ENCODE peak calls at places on chromosomes 2 and 18, in four cellular contexts. X is cardiac muscle cell, Y is PC-9, R is transverse colon. N is an unnamed sample.

GRCh38 chr18:73646772-73647171 is 500.9 kb downstream of the FBXO15 start:
- DNase-seq in R (no peak), Y (no peak), X (peak; percentile 26), N (peak; percentile 98)

GRCh38 chr18:22342625-22343024 is 75.1 kb downstream of the CTAGE1 start:
- DNase-seq in X (peak; percentile 69), R (peak; percentile 73), Y (peak; percentile 72), N (no peak)

GRCh38 chr2:15874311-15874710 is 66.0 kb upstream of the MYCN start:
- DNase-seq in X (no peak), R (no peak), Y (no peak), N (no peak)

GRCh38 chr2:232761301-232761907 is 15.0 kb downstream of the KCNJ13 start:
- DNase-seq in X (peak; percentile 56), R (peak; percentile 23), Y (peak; percentile 47), N (peak; percentile 28)

GRCh38 chr2:212777020-212777491 is 238.5 kb upstream of the ERBB4 start:
- DNase-seq in Y (peak; percentile 15), X (peak; percentile 54), R (no peak), N (peak; percentile 53)

GRCh38 chr2:121502781-121503180 is 27.9 kb upstream of the RNU4ATAC start:
- DNase-seq in R (no peak), Y (no peak), X (no peak), N (no peak)

GRCh38 chr18:49486617-49486958 is 446 bp downstream of the C18orf32 start:
- DNase-seq in Y (no peak), X (no peak), R (no peak), N (no peak)

GRCh38 chr2:14960686-14961324 is 328.3 kb downstream of the LRATD1 start:
- DNase-seq in Y (no peak), X (no peak), R (no peak), N (peak; percentile 37)

GRCh38 chr18:3720818-3721545 is 271.0 kb downstream of the TGIF1 start:
- DNase-seq in R (no peak), Y (no peak), X (no peak), N (no peak)

GRCh38 chr2:42618972-42619371 is 50.5 kb downstream of the MTA3 start:
- DNase-seq in Y (no peak), R (no peak), X (peak; percentile 38), N (peak; percentile 53)

GRCh38 chr2:8409461-8410260 is 272.2 kb upstream of the ID2 start:
- DNase-seq in Y (no peak), R (no peak), X (peak; percentile 30), N (no peak)
- H3K4me1 ChIP-seq in Y (no peaks in the 10 kb centered on the region), R (peaks cover 37% of the 10 kb centered on the region), X (peaks cover 9% of the 10 kb centered on the region), N (no peaks in the 10 kb centered on the region)

GRCh38 chr2:196247114-196247978 is 76.0 kb upstream of the STK17B start:
- DNase-seq in X (no peak), R (no peak), Y (no peak), N (no peak)

GRCh38 chr2:196244966-196245365 is 73.6 kb upstream of the STK17B start:
- DNase-seq in R (no peak), Y (no peak), X (peak; percentile 24), N (peak; percentile 65)

GRCh38 chr2:196245746-196246145 is 74.4 kb upstream of the STK17B start:
- DNase-seq in Y (no peak), X (no peak), R (no peak), N (no peak)

GRCh38 chr2:196242131-196242620 is 70.8 kb upstream of the STK17B start:
- DNase-seq in R (no peak), Y (no peak), X (peak; percentile 25), N (peak; percentile 87)

GRCh38 chr2:196244516-196244915 is 73.1 kb upstream of the STK17B start:
- DNase-seq in X (no peak), Y (no peak), R (no peak), N (no peak)
- H3K27ac ChIP-seq in X (no peak overlapping the region), Y (no peak overlapping the region), R (no peak overlapping the region), N (peak overlapping the region; percentile 37)

GRCh38 chr2:145597011-145597410 is 1077.1 kb upstream of the ZEB2 start:
- DNase-seq in R (no peak), Y (no peak), X (peak; percentile 5), N (no peak)
- H3K4me1 ChIP-seq in R (no peaks in the 10 kb centered on the region), Y (peaks cover 17% of the 10 kb centered on the region), X (no peaks in the 10 kb centered on the region), N (no peaks in the 10 kb centered on the region)

GRCh38 chr2:171330155-171330956 is 103.4 kb downstream of the METTL8 start:
- DNase-seq in R (no peak), Y (no peak), X (no peak), N (no peak)
- H3K27ac ChIP-seq in R (no peak overlapping the region), Y (no peak overlapping the region), X (no peak overlapping the region), N (no peak overlapping the region)

GRCh38 chr2:55019547-55020258 is 30.5 kb downstream of the RTN4 start:
- DNase-seq in Y (no peak), X (peak; percentile 37), R (no peak), N (peak; percentile 59)
- H3K4me1 ChIP-seq in Y (peaks cover 72% of the 10 kb centered on the region), X (no peaks in the 10 kb centered on the region), R (peaks cover 34% of the 10 kb centered on the region), N (peaks cover 40% of the 10 kb centered on the region)

DNA sequence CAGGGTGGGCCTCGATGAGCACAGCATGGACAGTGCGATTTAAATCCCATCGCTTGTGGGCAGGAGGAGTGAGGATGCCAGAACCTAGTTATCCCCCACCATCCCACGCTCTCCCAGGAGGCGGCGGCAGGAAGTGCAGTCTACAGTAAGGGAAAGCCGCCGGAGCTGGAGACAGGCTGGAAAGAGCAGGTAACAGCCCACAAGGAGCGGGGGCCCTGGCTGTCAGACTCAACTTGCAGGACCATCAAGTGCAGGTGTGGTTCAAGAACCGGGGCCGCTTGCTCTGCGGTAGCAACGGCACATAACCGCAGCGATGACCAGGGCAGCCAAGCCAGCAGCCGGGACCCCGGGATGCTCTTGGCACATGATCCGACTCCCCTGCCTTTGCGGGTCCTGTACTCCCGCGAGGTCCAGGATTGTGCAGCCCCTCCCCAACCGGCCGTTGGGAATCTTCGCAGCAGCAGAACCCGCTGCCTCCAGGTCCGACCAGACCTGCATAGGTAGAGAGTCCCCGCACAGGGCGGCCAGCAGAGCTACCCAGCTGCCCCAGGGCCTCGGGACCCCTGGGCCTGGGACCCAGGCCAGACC is 82.1 kb downstream of the BIN1 start:
- DNase-seq in Y (no peak), X (peak; percentile 55), R (peak; percentile 33), N (no peak)
- H3K27ac ChIP-seq in Y (no peak overlapping the region), X (peak overlapping the region; percentile 6), R (no peak overlapping the region), N (no peak overlapping the region)

GRCh38 chr2:159086332-159086731 is 117.9 kb downstream of the TANC1 start:
- DNase-seq in X (peak; percentile 51), Y (no peak), R (peak; percentile 21), N (no peak)

GRCh38 chr2:159084395-159085370 is 116.2 kb downstream of the TANC1 start:
- DNase-seq in Y (no peak), X (peak; percentile 72), R (no peak), N (no peak)

GRCh38 chr2:159082119-159082518 is 113.7 kb downstream of the TANC1 start:
- DNase-seq in Y (no peak), R (no peak), X (no peak), N (no peak)

GRCh38 chr2:159080641-159081040 is 112.2 kb downstream of the TANC1 start:
- DNase-seq in X (no peak), Y (no peak), R (no peak), N (no peak)

DNA sequence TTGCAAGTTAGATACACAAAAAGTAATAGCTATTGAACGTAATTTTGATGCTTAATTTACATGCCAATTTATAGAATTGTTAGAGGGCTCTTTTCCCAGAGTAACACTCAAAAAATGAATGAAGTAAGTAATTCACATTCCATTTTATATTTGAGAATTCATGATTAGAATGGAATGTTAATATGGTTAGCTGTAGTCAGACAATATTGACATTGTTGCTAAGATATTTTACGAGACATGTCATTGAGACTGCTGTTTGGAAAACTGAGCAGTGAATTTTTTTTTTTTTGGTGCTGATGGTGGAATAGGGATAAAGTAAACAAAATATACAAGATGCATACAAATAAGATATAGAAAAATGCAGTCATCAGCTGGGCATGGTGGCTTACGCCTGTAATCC is 115.2 kb downstream of the TANC1 start:
- DNase-seq in Y (no peak), R (no peak), X (peak; percentile 62), N (no peak)
- H3K4me1 ChIP-seq in Y (no peaks in the 10 kb centered on the region), R (peaks cover 25% of the 10 kb centered on the region), X (peaks cover 26% of the 10 kb centered on the region), N (peaks cover 2% of the 10 kb centered on the region)

GRCh38 chr2:85585781-85586105 is 1.5 kb downstream of the VAMP5 start:
- DNase-seq in X (peak; percentile 35), R (no peak), Y (no peak), N (no peak)
- H3K27ac ChIP-seq in X (no peak overlapping the region), R (peak overlapping the region; percentile 86), Y (peak overlapping the region; percentile 60), N (no peak overlapping the region)

GRCh38 chr18:76993085-76993382 is 139.5 kb downstream of the MBP start:
- DNase-seq in R (no peak), X (no peak), Y (no peak), N (no peak)

GRCh38 chr18:76988827-76989646 is 143.5 kb downstream of the MBP start:
- DNase-seq in R (no peak), X (no peak), Y (no peak), N (no peak)

GRCh38 chr18:76989647-76990190 is 142.9 kb downstream of the MBP start:
- DNase-seq in X (no peak), R (no peak), Y (no peak), N (no peak)

GRCh38 chr18:76992226-76993084 is 140.1 kb downstream of the MBP start:
- DNase-seq in R (no peak), X (no peak), Y (no peak), N (no peak)

DNA sequence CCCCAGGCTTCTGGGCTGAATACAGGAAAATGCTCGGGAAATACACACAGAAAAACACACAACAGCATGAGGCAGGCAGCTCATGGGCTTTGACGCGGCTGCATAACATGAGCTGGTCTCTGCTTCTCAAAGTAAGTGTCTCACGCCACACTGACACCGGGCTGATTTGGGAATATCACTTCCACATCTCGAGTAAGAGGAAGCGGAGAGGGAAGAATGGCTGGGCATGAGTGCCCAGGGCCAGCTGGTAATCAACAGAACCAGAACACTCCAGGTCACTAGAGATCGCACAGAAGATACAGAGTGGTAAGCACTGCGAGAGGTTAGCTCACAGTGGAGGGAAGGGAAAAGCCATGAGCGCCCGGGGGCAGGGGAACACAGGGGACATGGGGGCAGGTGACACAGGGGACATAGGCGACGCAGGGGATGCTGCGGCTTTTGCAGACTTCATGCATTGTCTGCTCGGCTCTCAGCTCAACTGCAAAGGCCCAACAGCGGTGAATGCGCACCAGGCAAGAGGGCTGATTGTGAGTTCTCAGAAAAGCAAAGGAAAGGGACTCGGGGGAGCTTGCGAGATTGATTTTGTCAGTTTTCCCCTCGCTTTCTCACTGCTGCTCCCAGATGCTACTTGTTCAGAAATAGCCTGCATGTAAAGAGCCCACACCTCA is 141.4 kb downstream of the MBP start:
- DNase-seq in Y (no peak), R (no peak), X (no peak), N (no peak)
- H3K4me1 ChIP-seq in Y (no peaks in the 10 kb centered on the region), R (no peaks in the 10 kb centered on the region), X (no peaks in the 10 kb centered on the region), N (no peaks in the 10 kb centered on the region)

N was measured in foreskin keratinocyte.